ENCODE peak calls at places on chromosome 1, in seven cellular contexts. Z is activated T-cell treated with anti-CD3 and anti-CD28 coated beads for 1 hour; D is sciatic nerve; B is A172; T is progenitor cell of endocrine pancreas; G is stimulated activated CD4-positive, alpha-beta T cell treated with anti-CD3 and anti-CD28 coated beads, Interleukin-1b, Interleukin-23, amount 100 ng/mL, for 24 hours; U is midbrain. W is an unnamed sample.

GRCh38 chr1:31479801-31480200 is 66.8 kb downstream of the SERINC2 start:
- DNase-seq in T (no peak), U (no peak), G (no peak), B (no peak), D (no peak), Z (no peak), W (no peak)

GRCh38 chr1:11046270-11046566 is 821 bp downstream of the MASP2 start:
- DNase-seq in B (no peak), D (peak), T (no peak), G (no peak), U (no peak), Z (no peak), W (no peak)

GRCh38 chr1:217734973-217735372 is 103.8 kb downstream of the SPATA17 start:
- DNase-seq in B (no peak), U (no peak), D (no peak), G (no peak), T (no peak), Z (no peak), W (no peak)

GRCh38 chr1:39141925-39142324 is 62.6 kb upstream of the MACF1 start:
- DNase-seq in D (no peak), U (no peak), G (no peak), B (peak), Z (no peak), T (no peak), W (no peak)

GRCh38 chr1:64133036-64133435 is 70.4 kb upstream of the UBE2U start:
- DNase-seq in U (no peak), T (no peak), B (peak), G (no peak), Z (no peak), D (no peak), W (no peak)

GRCh38 chr1:7117599-7118281 is 332.5 kb downstream of the CAMTA1 start:
- DNase-seq in G (no peak), D (no peak), T (no peak), B (peak), Z (no peak), U (peak), W (no peak)

GRCh38 chr1:196309386-196309785 is 298.9 kb downstream of the KCNT2 start:
- DNase-seq in U (peak), D (no peak), B (peak), T (no peak), G (no peak), Z (no peak), W (no peak)

GRCh38 chr1:37286881-37287280 is 187.5 kb upstream of the ZC3H12A start:
- DNase-seq in U (no peak), Z (no peak), T (no peak), G (no peak), D (no peak), B (no peak), W (no peak)

GRCh38 chr1:109112652-109113285 is 1.1 kb upstream of the ELAPOR1 start:
- DNase-seq in U (peak), Z (peak), B (peak), D (peak), T (peak), G (peak), W (peak)

GRCh38 chr1:225888289-225888897 is 553 bp downstream of the LEFTY1 start:
- DNase-seq in T (no peak), G (no peak), B (no peak), Z (no peak), U (no peak), D (no peak), W (no peak)

GRCh38 chr1:235417101-235417697 is 50.0 kb downstream of the TBCE start:
- DNase-seq in U (peak), Z (peak), D (peak), G (peak), T (peak), B (peak), W (peak)

GRCh38 chr1:172397221-172397620 is 23.3 kb upstream of the C1orf105 start:
- DNase-seq in G (no peak), T (no peak), B (peak), D (no peak), U (no peak), Z (no peak), W (no peak)

GRCh38 chr1:246428542-246429308 is 78.4 kb downstream of the SMYD3 start:
- DNase-seq in G (no peak), D (no peak), T (no peak), U (no peak), B (peak), Z (no peak), W (no peak)

GRCh38 chr1:151860504-151861187 is 7.1 kb upstream of the THEM5 start:
- DNase-seq in T (no peak), G (no peak), B (no peak), D (no peak), Z (no peak), U (no peak), W (no peak)

W was measured in naive thymus-derived CD8-positive, alpha-beta T cell.